ENCODE peak calls at places on chromosomes 6 and 20, in nine cellular contexts. T, I, H, X, B, E, J, S and K are unnamed samples.

GRCh38 chr6:122781716-122782115 is 2.2 kb downstream of the FABP7 start:
- DNase-seq in T (no peak), I (no peak), H (no peak), X (no peak), B (no peak), E (no peak), J (no peak), S (no peak), K (no peak)

GRCh38 chr20:1465470-1466210 is 1.0 kb downstream of the NSFL1C start:
- DNase-seq in T (no peak), I (no peak), H (no peak), X (no peak), B (no peak), E (no peak), J (no peak), S (no peak), K (no peak)

GRCh38 chr6:5619249-5619648 is 357.9 kb downstream of the FARS2 start:
- DNase-seq in T (no peak), I (no peak), H (no peak), X (no peak), B (no peak), E (no peak), J (no peak), S (no peak), K (no peak)

GRCh38 chr6:130560231-130560630 is 194.4 kb downstream of the TMEM200A start:
- DNase-seq in T (no peak), I (no peak), H (no peak), X (no peak), B (no peak), E (no peak), J (no peak), S (no peak), K (no peak)

GRCh38 chr6:74087898-74088297 is 391.9 kb downstream of the CD109 start:
- DNase-seq in T (peak; percentile 42), I (no peak), H (no peak), X (peak; percentile 56), B (no peak), E (no peak), J (peak; percentile 6), S (no peak), K (peak; percentile 42)

GRCh38 chr6:56019973-56020372 is 144.6 kb upstream of the BMP5 start:
- DNase-seq in T (no peak), I (no peak), H (no peak), X (no peak), B (no peak), E (no peak), J (no peak), S (no peak), K (no peak)

GRCh38 chr6:154542747-154543146 is 32.3 kb upstream of the CNKSR3 start:
- DNase-seq in T (no peak), I (no peak), H (no peak), X (no peak), B (no peak), E (no peak), J (no peak), S (no peak), K (no peak)

GRCh38 chr20:21498646-21499045 is 15.2 kb downstream of the NKX2-2 start:
- DNase-seq in T (no peak), I (no peak), H (no peak), X (no peak), B (no peak), E (no peak), J (no peak), S (no peak), K (peak; percentile 23)

GRCh38 chr6:54481096-54481495 is 172.9 kb downstream of the TINAG start:
- DNase-seq in T (peak; percentile 14), I (no peak), H (no peak), X (peak; percentile 4), B (no peak), E (peak; percentile 4), J (no peak), S (no peak), K (no peak)

GRCh38 chr6:137157601-137158000 is 15.8 kb downstream of the IL22RA2 start:
- DNase-seq in T (peak; percentile 45), I (no peak), H (no peak), X (peak; percentile 23), B (no peak), E (no peak), J (no peak), S (no peak), K (peak; percentile 3)

GRCh38 chr6:12262236-12263061 is 27.7 kb upstream of the EDN1 start:
- DNase-seq in T (no peak), I (no peak), H (no peak), X (no peak), B (no peak), E (no peak), J (no peak), S (no peak), K (no peak)

GRCh38 chr6:1393641-1394283 is 4.4 kb downstream of the FOXF2 start:
- DNase-seq in T (no peak), I (no peak), H (no peak), X (no peak), B (no peak), E (no peak), J (no peak), S (no peak), K (no peak)

GRCh38 chr20:41234546-41234945 is 83.0 kb downstream of the ZHX3 start:
- DNase-seq in T (no peak), I (no peak), H (no peak), X (no peak), B (no peak), E (peak; percentile 50), J (no peak), S (peak; percentile 30), K (no peak)

GRCh38 chr6:76790881-76791280 is 672.4 kb downstream of the HTR1B start:
- DNase-seq in T (no peak), I (no peak), H (no peak), X (no peak), B (no peak), E (no peak), J (no peak), S (no peak), K (no peak)

GRCh38 chr6:131136021-131136847 is 967 bp downstream of the AKAP7 start:
- DNase-seq in T (peak; percentile 60), I (no peak), H (peak; percentile 28), X (peak; percentile 74), B (no peak), E (peak; percentile 8), J (no peak), S (no peak), K (peak; percentile 61)

DNA sequence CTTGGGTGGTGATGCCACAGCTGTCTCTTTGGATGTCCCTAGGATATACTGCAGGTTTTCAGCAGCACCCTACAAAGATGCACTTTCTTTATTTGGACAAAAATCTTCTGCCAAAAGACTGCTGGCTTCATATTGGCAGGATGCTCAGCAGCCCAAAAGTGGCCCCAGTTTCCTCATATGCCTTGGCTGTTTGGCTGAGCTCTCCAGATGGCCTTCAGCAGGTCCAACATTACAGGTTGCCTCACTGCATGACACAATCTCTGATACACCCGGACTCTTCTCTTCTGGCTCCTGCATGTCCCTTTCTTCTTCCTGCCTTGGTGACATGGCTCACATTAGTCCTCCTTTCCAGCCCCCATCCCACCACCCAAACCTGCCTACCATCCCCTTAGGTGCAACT is 323.7 kb upstream of the CDH4 start:
- DNase-seq in T (no peak), I (no peak), H (no peak), X (no peak), B (no peak), E (no peak), J (no peak), S (no peak), K (no peak)
- H3K36me3 ChIP-seq in T (no peaks in the 10 kb centered on the region), I (no peaks in the 10 kb centered on the region), H (no peaks in the 10 kb centered on the region), X (no peaks in the 10 kb centered on the region), B (no peaks in the 10 kb centered on the region), E (no peaks in the 10 kb centered on the region), J (no peaks in the 10 kb centered on the region), S (no peaks in the 10 kb centered on the region), K (no peaks in the 10 kb centered on the region)

DNA sequence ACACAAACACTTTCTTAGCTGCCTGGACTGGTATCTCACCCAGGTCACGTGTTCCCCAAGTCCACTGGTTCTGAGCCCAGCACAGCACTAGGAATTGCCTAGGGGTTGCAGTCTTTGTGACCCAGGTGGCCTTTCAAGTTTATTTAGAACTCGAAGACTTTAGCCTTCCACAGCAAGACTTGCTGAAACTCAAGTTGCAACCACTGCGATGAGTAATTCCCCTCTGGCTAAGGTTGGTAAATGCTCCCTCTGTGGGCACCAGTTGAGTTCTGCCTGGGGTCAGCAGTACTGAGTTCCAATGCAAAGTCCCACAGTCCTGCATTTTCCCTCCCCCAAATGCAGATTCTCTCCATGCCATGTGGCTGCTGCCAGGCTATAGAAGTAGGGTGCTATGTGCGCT is 77.6 kb upstream of the MOCS1 start:
- DNase-seq in T (no peak), I (no peak), H (no peak), X (no peak), B (no peak), E (no peak), J (no peak), S (no peak), K (no peak)
- H3K27me3 ChIP-seq in T (no peaks in the 10 kb centered on the region), I (no peaks in the 10 kb centered on the region), H (no peaks in the 10 kb centered on the region), X (no peaks in the 10 kb centered on the region), B (no peaks in the 10 kb centered on the region), E (no peaks in the 10 kb centered on the region), J (peaks cover 8% of the 10 kb centered on the region), S (peaks cover 17% of the 10 kb centered on the region), K (peaks cover 41% of the 10 kb centered on the region)

GRCh38 chr6:99613398-99613704 is 6.7 kb downstream of the PRDM13 start:
- DNase-seq in T (no peak), I (no peak), H (no peak), X (peak; percentile 50), B (no peak), E (no peak), J (no peak), S (no peak), K (peak; percentile 75)

GRCh38 chr6:99611148-99611547 is 4.5 kb downstream of the PRDM13 start:
- DNase-seq in T (no peak), I (no peak), H (no peak), X (no peak), B (no peak), E (no peak), J (no peak), S (no peak), K (no peak)

GRCh38 chr6:99614430-99615161 is 8.0 kb downstream of the PRDM13 start:
- DNase-seq in T (no peak), I (no peak), H (no peak), X (no peak), B (no peak), E (no peak), J (no peak), S (no peak), K (peak; percentile 68)

GRCh38 chr6:99612551-99613397 is 6.1 kb downstream of the PRDM13 start:
- DNase-seq in T (no peak), I (no peak), H (no peak), X (no peak), B (no peak), E (no peak), J (no peak), S (no peak), K (no peak)

GRCh38 chr6:99613705-99614429 is 7.2 kb downstream of the PRDM13 start:
- DNase-seq in T (no peak), I (no peak), H (no peak), X (no peak), B (no peak), E (no peak), J (no peak), S (no peak), K (peak; percentile 63)
- TF ChIP-seq CTCF in T (no peak), I (no peak), H (no peak), X (no peak), B (no peak), E (no peak), J (no peak), S (no peak), K (no peak)

DNA sequence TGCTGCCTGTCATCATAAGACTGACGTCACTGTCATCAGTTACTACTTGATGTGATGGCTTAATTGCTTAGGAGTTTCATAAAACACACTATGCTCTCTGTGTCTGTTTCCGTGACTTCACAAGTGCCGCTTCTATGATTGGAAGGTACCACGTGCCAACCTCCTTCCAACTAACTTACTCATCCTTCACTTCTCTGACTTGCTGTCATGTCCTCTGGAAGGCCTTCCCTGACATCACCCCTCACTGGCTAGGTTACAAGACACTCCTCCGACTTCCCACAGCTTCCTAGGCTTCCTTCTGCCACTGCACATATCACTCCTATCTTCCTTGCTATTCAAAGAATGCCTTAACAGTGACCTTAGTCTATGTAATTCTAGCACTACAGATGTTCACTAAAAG is 20.4 kb downstream of the SERINC3 start:
- DNase-seq in T (no peak), I (no peak), H (no peak), X (peak; percentile 92), B (no peak), E (no peak), J (no peak), S (no peak), K (no peak)
- H3K36me3 ChIP-seq in T (peaks cover 29% of the 10 kb centered on the region), I (peaks cover 9% of the 10 kb centered on the region), H (no peaks in the 10 kb centered on the region), X (peaks cover 62% of the 10 kb centered on the region), B (peaks cover 100% of the 10 kb centered on the region), E (peaks cover 62% of the 10 kb centered on the region), J (peaks cover 24% of the 10 kb centered on the region), S (peaks cover 100% of the 10 kb centered on the region), K (peaks cover 55% of the 10 kb centered on the region)